ENCODE peak calls at places on chromosomes 12 and 14, in five cellular contexts. D is effector CD4-positive, alpha-beta T cell; H is DND-41; N is GM13977; F is Right ventricle myocardium superior. V is an unnamed sample.

GRCh38 chr14:69242311-69243224 is 17.4 kb upstream of the GALNT16 start:
- DNase-seq in F (no peak), H (peak), N (peak), D (peak), V (no peak)

GRCh38 chr14:57822081-57822480 is 43.8 kb downstream of the SLC35F4 start:
- DNase-seq in D (no peak), H (no peak), F (no peak), N (no peak), V (no peak)

GRCh38 chr12:67354322-67354721 is 85.2 kb downstream of the CAND1 start:
- DNase-seq in H (no peak), F (no peak), N (no peak), D (no peak), V (no peak)

GRCh38 chr12:106227641-106228319 is 20.0 kb downstream of the CKAP4 start:
- DNase-seq in F (peak), N (no peak), D (peak), H (no peak), V (peak)

GRCh38 chr12:53972152-53972702 is 699 bp upstream of the HOXC11 start:
- DNase-seq in F (no peak), D (no peak), N (no peak), H (no peak), V (no peak)

GRCh38 chr14:54483073-54483745 is 5.6 kb downstream of the GMFB start:
- DNase-seq in D (no peak), H (no peak), N (no peak), F (no peak), V (no peak)

GRCh38 chr12:48816148-48816854 is 2.0 kb upstream of the CACNB3 start:
- DNase-seq in F (no peak), H (no peak), N (no peak), D (no peak), V (no peak)

GRCh38 chr14:41642402-41643195 is 35.9 kb downstream of the LRFN5 start:
- DNase-seq in F (no peak), D (no peak), H (no peak), N (no peak), V (no peak)

GRCh38 chr12:127964717-127965116 is 302.3 kb upstream of the TMEM132C start:
- DNase-seq in F (no peak), D (no peak), H (no peak), N (no peak), V (no peak)

GRCh38 chr14:55309154-55309553 is 37.9 kb downstream of the FBXO34 start:
- DNase-seq in F (no peak), H (no peak), D (no peak), N (no peak), V (no peak)

GRCh38 chr12:27592548-27592947 is 68.5 kb downstream of the PPFIBP1 start:
- DNase-seq in D (no peak), H (no peak), N (peak), F (peak), V (no peak)

GRCh38 chr12:8697120-8697475 is 693 bp upstream of the RIMKLB start:
- DNase-seq in F (no peak), N (no peak), H (no peak), D (peak), V (no peak)

GRCh38 chr12:45278447-45278846 is 62.6 kb downstream of the ANO6 start:
- DNase-seq in N (no peak), D (no peak), H (no peak), F (no peak), V (no peak)

GRCh38 chr12:108176292-108176691 is 47.2 kb downstream of the WSCD2 start:
- DNase-seq in N (no peak), F (no peak), D (no peak), H (no peak), V (no peak)

GRCh38 chr14:22297376-22297775 is 291.6 kb downstream of the DAD1 start:
- DNase-seq in N (no peak), D (no peak), H (no peak), F (no peak), V (no peak)

GRCh38 chr14:50345891-50346422 is 33.8 kb downstream of the DMAC2L start:
- DNase-seq in H (no peak), D (no peak), N (no peak), F (no peak), V (no peak)

GRCh38 chr12:62866451-62867082 is 68.4 kb downstream of the PPM1H start:
- DNase-seq in N (no peak), H (no peak), F (no peak), D (no peak), V (no peak)

GRCh38 chr12:113242018-113242418 is 20.8 kb downstream of the TPCN1 start:
- DNase-seq in N (no peak), H (no peak), D (no peak), F (no peak), V (peak)

GRCh38 chr12:52542785-52543318 is 10.1 kb downstream of the KRT71 start:
- DNase-seq in H (no peak), D (no peak), F (no peak), N (no peak), V (no peak)

GRCh38 chr14:53528114-53528513 is 375.0 kb upstream of the DDHD1 start:
- DNase-seq in D (no peak), F (no peak), H (no peak), N (no peak), V (no peak)

GRCh38 chr12:77325505-77325904 is 260.1 kb upstream of the E2F7 start:
- DNase-seq in N (no peak), F (peak), H (no peak), D (no peak), V (no peak)

GRCh38 chr14:34052658-34053014 is 101.8 kb upstream of the EGLN3 start:
- DNase-seq in H (no peak), D (no peak), F (no peak), N (no peak), V (peak)

GRCh38 chr12:70661762-70662161 is 24.5 kb upstream of the PTPRB start:
- DNase-seq in N (peak), F (no peak), D (no peak), H (no peak), V (no peak)

GRCh38 chr12:87720967-87721366 is 308.2 kb downstream of the C12orf50 start:
- DNase-seq in F (no peak), D (no peak), H (no peak), N (no peak), V (no peak)

GRCh38 chr14:54207991-54208520 is 188.8 kb upstream of the CDKN3 start:
- DNase-seq in H (no peak), D (no peak), N (no peak), F (no peak), V (no peak)

GRCh38 chr12:90229771-90230170 is 521.1 kb upstream of the ATP2B1 start:
- DNase-seq in H (no peak), N (no peak), F (no peak), D (no peak), V (no peak)

GRCh38 chr12:3820122-3820521 is 53.1 kb downstream of the PARP11 start:
- DNase-seq in F (no peak), H (no peak), N (no peak), D (no peak), V (no peak)

GRCh38 chr14:98952595-98953325 is 319.2 kb downstream of the BCL11B start:
- DNase-seq in D (no peak), H (no peak), F (no peak), N (no peak), V (no peak)

GRCh38 chr14:95058491-95058890 is 98.8 kb downstream of the DICER1 start:
- DNase-seq in D (no peak), F (no peak), N (no peak), H (peak), V (no peak)

GRCh38 chr12:126668538-126668937 is 1598.4 kb upstream of the TMEM132C start:
- DNase-seq in N (no peak), F (no peak), H (no peak), D (no peak), V (no peak)

GRCh38 chr12:64056741-64057140 is 165.4 kb downstream of the KICS2 start:
- DNase-seq in F (no peak), D (no peak), H (no peak), N (no peak), V (no peak)

GRCh38 chr14:20836668-20837338 is 34.2 kb upstream of the RNASE1 start:
- DNase-seq in F (no peak), N (no peak), D (no peak), H (no peak), V (no peak)

GRCh38 chr12:42638011-42638410 is 48.5 kb upstream of the PRICKLE1 start:
- DNase-seq in N (no peak), D (no peak), H (no peak), F (no peak), V (no peak)

GRCh38 chr12:100868487-100868886 is 73.9 kb downstream of the ANO4 start:
- DNase-seq in N (no peak), H (no peak), D (no peak), F (no peak), V (no peak)